ENCODE peak calls at places on chromosomes 16 and 17, in eight cellular contexts. X is brain microvascular endothelial cell; S is lung microvascular endothelial cell; V is amniotic stem cell; O is ELR; E is cardiac muscle cell; J is activated CD4-positive, alpha-beta memory T cell treated with anti-CD3 and anti-CD28 coated beads, Interleukin-2, amount 10 ng/mL, durations not matched to agents 7 days and 5 days; F is HEK293T. U is an unnamed sample.

GRCh38 chr17:43728081-43728480 is 30.5 kb downstream of the SOST start:
- DNase-seq in E (no peak), V (no peak), X (no peak), J (no peak), F (no peak), O (no peak), S (no peak), U (no peak)

GRCh38 chr16:69404275-69404805 is 18.5 kb upstream of the TERF2 start:
- DNase-seq in V (no peak), J (no peak), F (no peak), S (peak), X (no peak), E (peak), O (peak), U (no peak)

GRCh38 chr16:86229866-86230656 is 280.3 kb upstream of the FOXF1 start:
- DNase-seq in E (no peak), X (no peak), S (no peak), J (no peak), F (no peak), O (no peak), V (no peak), U (peak)

GRCh38 chr16:87309912-87310485 is 7.2 kb downstream of the C16orf95 start:
- DNase-seq in O (no peak), V (no peak), X (no peak), F (no peak), E (no peak), S (no peak), J (no peak), U (no peak)

GRCh38 chr17:54626146-54626703 is 274.4 kb upstream of the TOM1L1 start:
- DNase-seq in J (no peak), X (no peak), E (no peak), V (no peak), O (no peak), F (no peak), S (no peak), U (no peak)

GRCh38 chr17:78138204-78139060 is 7.8 kb upstream of the C17orf99 start:
- DNase-seq in S (no peak), V (no peak), J (no peak), O (no peak), F (no peak), X (no peak), E (no peak), U (no peak)

GRCh38 chr17:45403906-45404490 is 28.7 kb downstream of the ARHGAP27 start:
- DNase-seq in O (no peak), J (no peak), X (no peak), E (no peak), S (no peak), V (no peak), F (no peak), U (no peak)

GRCh38 chr17:73991260-73991659 is 212.2 kb upstream of the RPL38 start:
- DNase-seq in O (no peak), V (no peak), E (no peak), X (no peak), S (no peak), J (no peak), F (no peak), U (no peak)

GRCh38 chr16:4506450-4506849 is 30.3 kb downstream of the HMOX2 start:
- DNase-seq in X (peak), J (peak), E (peak), S (peak), O (peak), V (peak), F (peak), U (peak)